ENCODE peak calls at places on chromosomes 4 and X, in five cellular contexts. L is MM.1S, J is GM23338, S is PC-3, D is GM23248. Y is an unnamed sample.

GRCh38 chr4:143443728-143444127 is 69.8 kb upstream of the SMARCA5 start:
- DNase-seq in J (no peak), L (no peak), D (no peak), S (no peak), Y (no peak)

GRCh38 chrX:40087574-40088298 is 10.0 kb downstream of the BCOR start:
- DNase-seq in S (no peak), L (no peak), J (no peak), D (no peak), Y (no peak)

GRCh38 chr4:83552924-83553323 is 17.0 kb downstream of the GPAT3 start:
- DNase-seq in S (peak), J (no peak), L (peak), D (peak), Y (no peak)

GRCh38 chr4:4446434-4446833 is 59.5 kb downstream of the NSG1 start:
- DNase-seq in L (no peak), S (no peak), J (no peak), D (peak), Y (no peak)

GRCh38 chr4:91681544-91681943 is 622.2 kb upstream of the GRID2 start:
- DNase-seq in S (peak), L (no peak), J (peak), D (no peak), Y (peak)

GRCh38 chr4:73752424-73752823 is 12.1 kb downstream of the CXCL8 start:
- DNase-seq in D (no peak), L (no peak), J (no peak), S (no peak), Y (no peak)

GRCh38 chrX:140431521-140431920 is 73.3 kb downstream of the SOX3 start:
- DNase-seq in S (peak), L (no peak), D (peak), J (no peak), Y (no peak)

GRCh38 chrX:7926501-7926900 is 712 bp downstream of the PNPLA4 start:
- DNase-seq in D (peak), S (peak), L (no peak), J (no peak), Y (no peak)

DNA sequence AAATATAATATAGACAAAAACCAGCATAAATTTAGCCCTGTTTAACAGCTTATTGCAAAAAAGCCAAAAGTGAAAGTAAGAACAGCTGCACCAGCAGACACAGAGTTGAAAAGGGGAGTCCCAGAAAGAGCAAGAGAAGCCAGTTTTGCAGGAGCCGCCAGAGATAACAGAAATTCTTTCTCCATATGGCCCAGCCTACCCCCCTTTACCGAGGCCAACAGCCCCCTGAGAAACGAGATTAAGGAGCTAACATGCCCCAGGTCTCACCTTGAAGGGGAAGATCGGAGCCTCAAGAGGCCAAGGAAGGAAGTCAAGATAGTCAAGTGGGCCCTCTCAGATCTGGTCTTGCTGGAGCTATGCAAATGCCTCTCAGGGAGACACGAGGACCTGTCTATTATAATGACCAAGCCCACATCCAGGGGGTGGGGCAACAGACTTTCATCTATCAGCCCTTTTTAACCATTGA is 4.8 kb downstream of the ACOX3 start:
- DNase-seq in J (peak), S (no peak), D (peak), L (peak), Y (no peak)
- TF ChIP-seq EZH2phosphoT487 in J (no peak), S (no peak), D (no peak), L (no peak), Y (no peak)

GRCh38 chr4:95215991-95216605 is 332.7 kb downstream of the UNC5C start:
- DNase-seq in S (no peak), D (peak), L (no peak), J (no peak), Y (no peak)
- H3K27ac ChIP-seq in S (no peak), D (no peak), L (no peak), J (no peak), Y (no peak)

DNA sequence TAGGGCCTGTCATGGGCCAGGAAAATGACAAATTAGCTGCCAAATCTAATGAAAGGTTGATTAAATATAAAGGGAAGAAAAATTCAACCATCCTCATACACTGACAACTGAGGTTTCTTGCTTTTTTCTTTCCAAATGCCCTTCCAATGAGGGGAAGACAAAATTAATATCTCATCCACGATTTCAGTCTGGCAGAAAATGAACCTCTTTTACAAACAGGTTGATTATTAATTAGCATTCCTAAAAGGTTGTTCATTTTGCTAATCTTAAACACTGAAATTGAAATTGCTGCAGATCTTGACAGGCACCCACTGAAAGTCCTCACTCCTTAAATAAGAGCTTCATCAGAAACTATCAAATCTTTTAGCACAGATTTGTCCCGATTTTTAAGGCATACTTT is 45.5 kb downstream of the NPFFR2 start:
- DNase-seq in D (no peak), L (no peak), S (no peak), J (no peak), Y (no peak)
- TF ChIP-seq EZH2phosphoT487 in D (no peak), L (no peak), S (no peak), J (no peak), Y (no peak)

GRCh38 chr4:148823419-148823769 is 381.2 kb upstream of the NR3C2 start:
- DNase-seq in D (no peak), J (no peak), S (no peak), L (no peak), Y (no peak)

GRCh38 chr4:148822572-148823418 is 380.6 kb upstream of the NR3C2 start:
- DNase-seq in S (no peak), L (no peak), D (no peak), J (no peak), Y (no peak)
- H3K27ac ChIP-seq in S (no peak), L (no peak), D (no peak), J (no peak), Y (no peak)

DNA sequence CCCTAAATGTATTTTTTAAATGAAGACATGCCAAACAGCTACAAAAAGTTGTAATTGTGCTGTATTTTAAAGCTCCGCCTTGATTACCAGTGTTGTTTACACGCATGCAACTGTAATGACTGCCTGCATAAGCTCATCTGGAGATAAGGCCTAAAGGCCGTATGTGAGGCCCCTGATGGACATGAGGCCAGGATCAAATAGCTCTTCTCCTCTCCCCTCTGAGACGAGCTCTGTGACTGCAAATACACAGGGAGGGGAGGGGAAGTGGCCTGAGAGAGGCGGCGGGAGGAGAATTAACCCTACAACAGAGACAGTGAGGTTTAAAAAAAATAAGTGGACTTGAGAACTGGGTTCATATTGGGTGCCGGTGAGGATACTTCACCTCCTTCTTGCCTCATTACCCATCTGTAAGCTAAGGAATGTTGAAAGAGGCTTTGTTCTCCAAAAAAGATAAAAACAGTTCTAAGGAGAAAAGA is 95.4 kb downstream of the SOWAHB start:
- DNase-seq in J (peak), D (peak), S (no peak), L (no peak), Y (peak)
- TF ChIP-seq EZH2phosphoT487 in J (no peak), D (no peak), S (no peak), L (no peak), Y (no peak)